ENCODE peak calls at places on chromosomes 4 and X, in five cellular contexts. One of them, this sample, is unnamed.

GRCh38 chr4:8547912-8548730 is 32.1 kb upstream of the GPR78 start:
- DNase-seq in NCI-H774: no peak
- DNase-seq in CD8-positive, alpha-beta memory T cell: no peak
- DNase-seq in memory B cell: no peak
- DNase-seq in NCI-H460: no peak
- DNase-seq in this sample: no peak

GRCh38 chr4:104263100-104263499 is 231.6 kb downstream of the CXXC4 start:
- DNase-seq in memory B cell: no peak
- DNase-seq in NCI-H460: no peak
- DNase-seq in NCI-H774: no peak
- DNase-seq in CD8-positive, alpha-beta memory T cell: no peak
- DNase-seq in this sample: no peak

GRCh38 chr4:85860066-85860465 is 385.1 kb downstream of the ARHGAP24 start:
- DNase-seq in CD8-positive, alpha-beta memory T cell: no peak
- DNase-seq in NCI-H774: no peak
- DNase-seq in memory B cell: no peak
- DNase-seq in NCI-H460: no peak
- DNase-seq in this sample: no peak

GRCh38 chrX:102833136-102833535 is 103.9 kb upstream of the RAB40AL start:
- DNase-seq in NCI-H460: peak
- DNase-seq in CD8-positive, alpha-beta memory T cell: no peak
- DNase-seq in memory B cell: no peak
- DNase-seq in NCI-H774: no peak
- DNase-seq in this sample: no peak

GRCh38 chr4:15778742-15779231 is 659 bp downstream of the CD38 start:
- DNase-seq in NCI-H460: no peak
- DNase-seq in NCI-H774: no peak
- DNase-seq in memory B cell: peak
- DNase-seq in CD8-positive, alpha-beta memory T cell: peak
- DNase-seq in this sample: peak

GRCh38 chr4:82792912-82793649 is 5.5 kb downstream of the SCD5 start:
- DNase-seq in memory B cell: no peak
- DNase-seq in NCI-H774: no peak
- DNase-seq in NCI-H460: no peak
- DNase-seq in CD8-positive, alpha-beta memory T cell: no peak
- DNase-seq in this sample: no peak

GRCh38 chr4:87103086-87103485 is 117.3 kb downstream of the KLHL8 start:
- DNase-seq in NCI-H774: no peak
- DNase-seq in NCI-H460: no peak
- DNase-seq in memory B cell: no peak
- DNase-seq in CD8-positive, alpha-beta memory T cell: no peak
- DNase-seq in this sample: no peak

GRCh38 chr4:109942292-109942926 is 29.7 kb downstream of the EGF start:
- DNase-seq in memory B cell: no peak
- DNase-seq in NCI-H774: no peak
- DNase-seq in CD8-positive, alpha-beta memory T cell: no peak
- DNase-seq in NCI-H460: no peak
- DNase-seq in this sample: no peak

GRCh38 chr4:78722320-78722719 is 53.8 kb upstream of the BMP2K start:
- DNase-seq in memory B cell: no peak
- DNase-seq in CD8-positive, alpha-beta memory T cell: no peak
- DNase-seq in NCI-H460: no peak
- DNase-seq in NCI-H774: no peak
- DNase-seq in this sample: no peak

GRCh38 chr4:79046191-79046590 is 107.0 kb upstream of the PAQR3 start:
- DNase-seq in CD8-positive, alpha-beta memory T cell: no peak
- DNase-seq in NCI-H460: no peak
- DNase-seq in NCI-H774: no peak
- DNase-seq in memory B cell: no peak
- DNase-seq in this sample: no peak

GRCh38 chr4:182513534-182514291 is 270.5 kb downstream of the TENM3 start:
- DNase-seq in NCI-H460: no peak
- DNase-seq in NCI-H774: no peak
- DNase-seq in CD8-positive, alpha-beta memory T cell: no peak
- DNase-seq in memory B cell: no peak
- DNase-seq in this sample: no peak

GRCh38 chrX:16649858-16650257 is at the start of gene S100G:
- DNase-seq in NCI-H460: no peak
- DNase-seq in memory B cell: no peak
- DNase-seq in NCI-H774: no peak
- DNase-seq in CD8-positive, alpha-beta memory T cell: no peak
- DNase-seq in this sample: no peak

GRCh38 chr4:4720671-4721070 is 138.8 kb upstream of the MSX1 start:
- DNase-seq in NCI-H460: no peak
- DNase-seq in memory B cell: no peak
- DNase-seq in NCI-H774: no peak
- DNase-seq in CD8-positive, alpha-beta memory T cell: no peak
- DNase-seq in this sample: no peak

GRCh38 chr4:1799364-1799996 is 6.4 kb downstream of the FGFR3 start:
- DNase-seq in NCI-H460: no peak
- DNase-seq in CD8-positive, alpha-beta memory T cell: no peak
- DNase-seq in NCI-H774: no peak
- DNase-seq in memory B cell: no peak
- DNase-seq in this sample: no peak

GRCh38 chr4:82787342-82787741 is 11.3 kb downstream of the SCD5 start:
- DNase-seq in memory B cell: no peak
- DNase-seq in CD8-positive, alpha-beta memory T cell: no peak
- DNase-seq in NCI-H460: no peak
- DNase-seq in NCI-H774: no peak
- DNase-seq in this sample: no peak

GRCh38 chr4:21514022-21514421 is 434.6 kb downstream of the KCNIP4 start:
- DNase-seq in memory B cell: no peak
- DNase-seq in CD8-positive, alpha-beta memory T cell: no peak
- DNase-seq in NCI-H774: no peak
- DNase-seq in NCI-H460: no peak
- DNase-seq in this sample: no peak

GRCh38 chrX:40908026-40908425 is 172.7 kb upstream of the MED14 start:
- DNase-seq in NCI-H774: no peak
- DNase-seq in NCI-H460: no peak
- DNase-seq in memory B cell: no peak
- DNase-seq in CD8-positive, alpha-beta memory T cell: no peak
- DNase-seq in this sample: no peak

GRCh38 chr4:84291984-84292383 is 207.1 kb downstream of the NKX6-1 start:
- DNase-seq in memory B cell: no peak
- DNase-seq in NCI-H774: no peak
- DNase-seq in CD8-positive, alpha-beta memory T cell: no peak
- DNase-seq in NCI-H460: no peak
- DNase-seq in this sample: no peak